ENCODE peak calls at places on chromosomes 7 and 10, in six cellular contexts. D, F, G, X, I and R are unnamed samples. For H3K27me3, the result is how much of the 10 kb centered on the place peaks cover.

GRCh38 chr7:102834999-102835398 is 77.8 kb upstream of the LRRC17 start:
- DNase-seq in D (peak), F (no peak), G (no peak), X (no peak), I (no peak), R (no peak)

GRCh38 chr10:70442332-70442988 is 979 bp upstream of the NODAL start:
- DNase-seq in D (no peak), F (no peak), G (peak), X (no peak), I (no peak), R (no peak)

GRCh38 chr7:106347229-106347833 is 62.5 kb upstream of the NAMPT start:
- DNase-seq in D (no peak), F (no peak), G (no peak), X (no peak), I (no peak), R (no peak)

GRCh38 chr10:11936389-11937152 is 106.0 kb downstream of the UPF2 start:
- DNase-seq in D (no peak), F (no peak), G (peak), X (no peak), I (no peak), R (no peak)

GRCh38 chr7:131895541-131896173 is 339.2 kb upstream of the PODXL start:
- DNase-seq in D (peak), F (no peak), G (peak), X (no peak), I (no peak), R (no peak)

GRCh38 chr10:25061125-25061524 is 44.7 kb downstream of the THNSL1 start:
- DNase-seq in D (no peak), F (no peak), G (no peak), X (no peak), I (no peak), R (no peak)

GRCh38 chr10:111289467-111289866 is 212.6 kb downstream of the ADRA2A start:
- DNase-seq in D (no peak), F (no peak), G (no peak), X (no peak), I (no peak), R (no peak)

GRCh38 chr10:112713411-112713810 is 236.6 kb upstream of the TCF7L2 start:
- DNase-seq in D (no peak), F (no peak), G (peak), X (no peak), I (no peak), R (no peak)

GRCh38 chr10:82089327-82089726 is 214.3 kb downstream of the NRG3 start:
- DNase-seq in D (no peak), F (no peak), G (peak), X (no peak), I (no peak), R (no peak)

GRCh38 chr10:132900211-132900756 is 42.1 kb downstream of the CFAP46 start:
- DNase-seq in D (no peak), F (no peak), G (no peak), X (no peak), I (no peak), R (no peak)

GRCh38 chr7:133746305-133746704 is 380.8 kb upstream of the LRGUK start:
- DNase-seq in D (no peak), F (no peak), G (no peak), X (no peak), I (no peak), R (no peak)

GRCh38 chr10:113493943-113494342 is 58.9 kb upstream of the HABP2 start:
- DNase-seq in D (no peak), F (no peak), G (no peak), X (no peak), I (no peak), R (no peak)

GRCh38 chr7:83486536-83486935 is 162.4 kb downstream of the SEMA3E start:
- DNase-seq in D (no peak), F (no peak), G (no peak), X (no peak), I (no peak), R (no peak)

GRCh38 chr7:42097756-42098155 is 139.3 kb downstream of the GLI3 start:
- DNase-seq in D (peak), F (no peak), G (peak), X (no peak), I (no peak), R (no peak)

GRCh38 chr7:116259821-116260440 is 49.6 kb downstream of the TES start:
- DNase-seq in D (peak), F (no peak), G (peak), X (no peak), I (no peak), R (no peak)

GRCh38 chr10:79505771-79506351 is 6.5 kb upstream of the EIF5AL1 start:
- DNase-seq in D (no peak), F (no peak), G (no peak), X (no peak), I (no peak), R (no peak)

GRCh38 chr7:100366411-100367250 is 6.7 kb upstream of the PILRA start:
- DNase-seq in D (no peak), F (no peak), G (no peak), X (no peak), I (no peak), R (peak)

GRCh38 chr7:139875821-139876241 is 46.8 kb downstream of the TBXAS1 start:
- DNase-seq in D (no peak), F (no peak), G (no peak), X (peak), I (no peak), R (no peak)

GRCh38 chr7:8176370-8177081 is 85.4 kb downstream of the ICA1 start:
- DNase-seq in D (no peak), F (peak), G (no peak), X (no peak), I (no peak), R (no peak)

GRCh38 chr10:29424017-29424416 is 135.1 kb downstream of the LYZL1 start:
- DNase-seq in D (no peak), F (no peak), G (no peak), X (no peak), I (no peak), R (no peak)

GRCh38 chr10:98186681-98187080 is 52.2 kb downstream of the R3HCC1L start:
- DNase-seq in D (no peak), F (no peak), G (no peak), X (no peak), I (no peak), R (no peak)

GRCh38 chr7:155846936-155847335 is 34.7 kb upstream of the SHH start:
- DNase-seq in D (no peak), F (no peak), G (no peak), X (no peak), I (no peak), R (no peak)

GRCh38 chr10:75876710-75877109 is 445.3 kb downstream of the LRMDA start:
- DNase-seq in D (no peak), F (no peak), G (peak), X (no peak), I (no peak), R (no peak)

GRCh38 chr10:112552593-112553110 is 105.6 kb downstream of the VTI1A start:
- DNase-seq in D (no peak), F (no peak), G (no peak), X (no peak), I (no peak), R (no peak)

GRCh38 chr7:41114166-41114565 is 588.7 kb downstream of the INHBA start:
- DNase-seq in D (no peak), F (no peak), G (no peak), X (no peak), I (no peak), R (no peak)

GRCh38 chr10:7391748-7392147 is 19.1 kb downstream of the SFMBT2 start:
- DNase-seq in D (no peak), F (no peak), G (no peak), X (no peak), I (no peak), R (no peak)

GRCh38 chr10:77386833-77387232 is 250.8 kb downstream of the KCNMA1 start:
- DNase-seq in D (peak), F (no peak), G (no peak), X (no peak), I (no peak), R (no peak)

GRCh38 chr10:46096909-46097575 is 51.0 kb upstream of the MSMB start:
- DNase-seq in D (no peak), F (no peak), G (peak), X (no peak), I (no peak), R (no peak)

GRCh38 chr7:112160130-112160770 is 45.9 kb downstream of the DOCK4 start:
- DNase-seq in D (peak), F (no peak), G (peak), X (no peak), I (no peak), R (no peak)

GRCh38 chr7:116999316-116999715 is 46.0 kb downstream of the ST7 start:
- DNase-seq in D (peak), F (no peak), G (no peak), X (no peak), I (no peak), R (no peak)

GRCh38 chr10:131311661-131312260 is at the start of gene TCERG1L:
- DNase-seq in D (peak), F (no peak), G (peak), X (no peak), I (no peak), R (no peak)

GRCh38 chr10:89206402-89207180 is 526 bp downstream of the CH25H start:
- DNase-seq in D (peak), F (peak), G (no peak), X (peak), I (peak), R (peak)

GRCh38 chr10:89207801-89208551 is 859 bp upstream of the CH25H start:
- DNase-seq in D (no peak), F (peak), G (peak), X (peak), I (peak), R (peak)

GRCh38 chr10:89204621-89205020 is 2.5 kb downstream of the CH25H start:
- DNase-seq in D (no peak), F (no peak), G (no peak), X (no peak), I (no peak), R (no peak)

GRCh38 chr10:89209718-89210117 is 2.6 kb upstream of the CH25H start:
- DNase-seq in D (no peak), F (no peak), G (no peak), X (no peak), I (no peak), R (no peak)

DNA sequence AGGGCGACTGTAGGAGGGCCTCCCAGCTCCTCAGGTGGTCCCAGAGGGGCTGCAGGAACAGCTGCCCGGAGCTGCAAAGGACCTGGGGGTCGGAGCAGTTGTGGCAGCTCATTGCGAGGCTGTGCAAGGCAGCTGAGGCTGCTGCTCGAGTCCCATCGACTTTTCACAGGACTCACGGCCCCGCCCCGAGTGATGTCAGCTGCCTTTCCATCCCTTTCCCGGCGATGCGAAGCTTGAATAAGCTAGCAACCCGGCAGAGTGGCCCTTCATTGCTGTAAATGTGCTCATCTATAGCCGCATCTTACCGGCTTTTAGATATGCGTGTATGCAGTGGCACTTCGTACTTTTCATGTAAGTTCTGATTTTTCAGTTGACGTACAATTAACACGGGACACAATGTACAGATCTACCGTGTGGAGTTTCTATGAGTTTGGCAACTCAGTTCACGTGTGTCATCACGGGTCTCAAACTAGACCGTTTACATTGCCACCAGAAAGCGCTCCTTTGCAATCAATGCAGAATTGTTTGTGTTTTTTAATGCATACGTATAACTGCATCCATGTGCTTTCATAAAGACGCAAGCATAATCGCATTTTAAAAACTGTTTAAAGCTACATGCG is at the start of gene CH25H:
- DNase-seq in D (peak), F (peak), G (peak), X (peak), I (peak), R (peak)
- H3K27me3 ChIP-seq in D (half or more), F (half or more), G (under half), X (under half), I (under half), R (under half)

DNA sequence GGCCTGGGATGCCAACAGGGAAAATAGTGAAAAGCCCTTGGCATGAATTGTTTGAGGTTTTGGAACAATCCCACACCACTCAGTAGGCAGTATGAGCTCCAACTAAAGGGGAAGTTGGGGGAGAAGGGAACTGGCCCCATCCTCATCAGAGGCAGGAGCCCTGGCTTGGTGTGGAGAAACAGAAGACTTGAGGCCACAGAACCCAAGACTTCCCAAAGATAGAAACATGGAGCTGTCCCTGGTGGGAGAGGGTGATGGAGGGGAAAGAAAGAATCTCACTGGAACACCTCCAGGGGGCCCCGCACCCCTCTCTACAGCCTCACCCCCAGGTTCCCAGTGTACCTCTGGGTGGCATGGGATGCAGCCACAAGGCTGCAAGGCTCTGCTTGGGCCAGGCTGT is 85.7 kb downstream of the VSTM4 start:
- DNase-seq in D (no peak), F (no peak), G (no peak), X (no peak), I (no peak), R (no peak)
- H3K27ac ChIP-seq in D (no peak), F (no peak), G (no peak), X (no peak), I (no peak), R (no peak)

DNA sequence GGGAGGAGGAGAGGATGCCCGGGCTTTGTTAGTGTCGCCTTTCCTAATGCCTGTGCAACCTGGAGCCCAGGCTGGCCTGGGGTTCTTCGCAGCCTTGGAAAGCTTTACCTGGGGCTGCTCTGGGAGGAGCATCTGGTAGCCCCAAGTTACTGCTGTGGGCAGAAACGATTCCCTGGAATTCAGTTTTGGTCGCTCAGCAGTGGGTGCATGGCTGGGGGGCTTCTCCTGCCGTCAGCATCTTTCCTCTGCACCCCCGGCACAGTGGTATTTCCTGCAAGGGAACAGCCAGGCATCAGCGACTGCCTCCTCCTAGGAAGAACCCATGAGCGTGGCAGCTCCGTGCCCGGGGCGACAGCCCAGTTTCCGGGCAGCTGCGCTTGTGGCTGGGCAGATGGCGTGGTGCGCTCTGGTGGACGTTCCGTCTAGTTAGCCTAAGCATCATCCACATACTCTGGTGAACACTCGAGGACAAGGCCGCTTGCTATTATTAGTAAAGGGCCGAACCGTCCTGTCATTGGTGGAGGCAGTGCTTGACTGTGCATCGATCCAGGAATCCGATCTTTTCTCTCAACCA is 107.0 kb upstream of the BTBD16 start:
- DNase-seq in D (peak), F (no peak), G (peak), X (no peak), I (no peak), R (no peak)
- H3K27me3 ChIP-seq in D (under half), F (half or more), G (under half), X (under half), I (under half), R (under half)

GRCh38 chr7:15783971-15784693 is 97.6 kb upstream of the MEOX2 start:
- DNase-seq in D (no peak), F (no peak), G (peak), X (no peak), I (no peak), R (no peak)
- H3K27ac ChIP-seq in D (peak), F (no peak), G (no peak), X (no peak), I (no peak), R (no peak)

GRCh38 chr7:149770728-149771127 is 2.7 kb downstream of the ZNF467 start:
- DNase-seq in D (no peak), F (no peak), G (no peak), X (no peak), I (no peak), R (no peak)
- H3K27me3 ChIP-seq in D (under half), F (under half), G (under half), X (under half), I (under half), R (under half)

GRCh38 chr10:122476034-122476695 is 14.8 kb downstream of the HTRA1 start:
- DNase-seq in D (no peak), F (no peak), G (no peak), X (no peak), I (no peak), R (no peak)
- H3K27ac ChIP-seq in D (peak), F (no peak), G (no peak), X (peak), I (peak), R (no peak)

DNA sequence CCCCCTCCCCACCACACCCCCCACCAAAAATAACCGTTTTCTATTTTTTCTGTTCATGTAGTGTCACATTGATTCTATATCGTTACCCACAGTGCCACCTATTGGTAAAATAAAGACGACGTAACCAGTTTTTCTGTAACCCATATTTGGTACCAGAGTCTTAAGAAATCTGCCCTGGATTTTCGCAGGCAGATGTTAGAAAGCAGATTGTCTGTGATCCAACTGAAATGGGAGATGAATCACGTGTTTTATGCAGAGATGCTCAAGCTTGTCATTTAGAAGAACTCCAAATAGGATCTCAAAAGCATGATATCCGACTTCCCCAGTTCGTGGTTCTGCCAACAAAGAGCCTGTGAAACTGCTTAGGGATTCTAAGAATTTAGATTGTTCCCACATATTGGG is 261.1 kb upstream of the CSTF2T start:
- DNase-seq in D (peak), F (no peak), G (peak), X (no peak), I (no peak), R (no peak)
- H3K27me3 ChIP-seq in D (under half), F (under half), G (under half), X (under half), I (under half), R (under half)

DNA sequence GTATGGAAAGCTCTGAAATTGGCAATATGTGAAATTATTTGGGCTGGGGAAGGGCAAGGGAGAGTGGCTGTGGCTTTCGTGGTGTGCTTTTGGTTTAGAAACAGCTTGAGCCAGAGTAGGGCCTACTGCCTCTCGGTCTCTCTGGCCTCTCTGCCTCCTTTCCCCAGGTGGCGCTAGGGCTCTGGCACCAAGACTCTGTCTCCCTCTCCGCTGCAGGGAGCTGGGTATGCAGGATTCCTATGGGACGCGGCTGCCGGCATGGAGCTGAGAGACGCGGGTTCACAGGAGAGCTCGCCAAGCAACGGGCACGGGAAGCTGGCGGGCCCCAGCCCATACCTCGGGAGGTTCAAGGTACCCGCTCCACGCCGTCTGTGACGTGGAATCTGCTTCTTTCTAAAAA is 105.2 kb upstream of the ANLN start:
- DNase-seq in D (no peak), F (no peak), G (peak), X (no peak), I (no peak), R (no peak)
- H3K27ac ChIP-seq in D (no peak), F (no peak), G (no peak), X (no peak), I (no peak), R (peak)

GRCh38 chr7:27239780-27240731 is 2.5 kb upstream of the EVX1 start:
- DNase-seq in D (no peak), F (no peak), G (peak), X (no peak), I (no peak), R (no peak)

GRCh38 chr7:27242580-27243339 is at the start of gene EVX1:
- DNase-seq in D (no peak), F (no peak), G (peak), X (no peak), I (no peak), R (no peak)

GRCh38 chr7:27243340-27244163 is 950 bp downstream of the EVX1 start:
- DNase-seq in D (no peak), F (no peak), G (peak), X (no peak), I (no peak), R (no peak)

GRCh38 chr7:27242046-27242579 is 489 bp upstream of the EVX1 start:
- DNase-seq in D (no peak), F (no peak), G (peak), X (no peak), I (no peak), R (no peak)

GRCh38 chr7:27241189-27242045 is 1.2 kb upstream of the EVX1 start:
- DNase-seq in D (no peak), F (no peak), G (peak), X (no peak), I (no peak), R (no peak)
- H3K27me3 ChIP-seq in D (half or more), F (half or more), G (under half), X (half or more), I (half or more), R (half or more)